ENCODE peak calls at places on chromosomes 12 and 14, in seven cellular contexts. A is NCI-H1092 treated with DMSO at 0.1 percent for 48 hours; N is stimulated activated CD4-positive, alpha-beta T cell treated with anti-CD3 and anti-CD28 coated beads, TNF-alpha, amount 100 ng/mL, for 48 hours; P is B cell; H is HFFc6; B is stimulated activated CD8-positive, alpha-beta memory T cell treated with anti-CD3 and anti-CD28 coated beads, Interleukin-4, amount 100 ng/mL, for 4 hours; V is dermis blood vessel endothelial cell. E is an unnamed sample.

GRCh38 chr12:47942327-47943230 is 20.8 kb upstream of the TMEM106C start:
- DNase-seq in H (no peak), V (peak), A (peak), B (no peak), N (peak), P (peak), E (no peak)

GRCh38 chr12:4307593-4308333 is 13.2 kb upstream of the TIGAR start:
- DNase-seq in V (peak), A (peak), N (no peak), B (no peak), P (peak), H (peak), E (peak)

GRCh38 chr12:72053604-72054003 is 115.0 kb downstream of the TPH2 start:
- DNase-seq in B (no peak), H (no peak), A (no peak), V (no peak), P (no peak), N (no peak), E (no peak)

GRCh38 chr14:61620130-61620946 is 75.0 kb upstream of the HIF1A start:
- DNase-seq in V (peak), H (peak), B (no peak), P (no peak), A (no peak), N (peak), E (no peak)

GRCh38 chr12:54560374-54560858 is 11.0 kb downstream of the PDE1B start:
- DNase-seq in P (peak), B (peak), A (peak), N (peak), H (peak), V (peak), E (no peak)

GRCh38 chr12:26281320-26281719 is 85.9 kb downstream of the SSPN start:
- DNase-seq in N (no peak), B (no peak), V (no peak), P (no peak), H (no peak), A (no peak), E (no peak)

GRCh38 chr14:65808390-65808789 is 395.9 kb downstream of the FUT8 start:
- DNase-seq in P (no peak), N (no peak), A (no peak), V (no peak), H (no peak), B (no peak), E (no peak)

GRCh38 chr14:99876406-99876805 is 83.2 kb downstream of the EML1 start:
- DNase-seq in A (no peak), B (no peak), V (no peak), N (no peak), P (no peak), H (no peak), E (no peak)

GRCh38 chr12:112381421-112381897 is 772 bp downstream of the HECTD4 start:
- DNase-seq in N (no peak), A (peak), V (peak), H (no peak), B (no peak), P (peak), E (no peak)

GRCh38 chr12:118061011-118061875 is at the start of gene WSB2:
- DNase-seq in B (peak), N (peak), A (peak), H (no peak), P (peak), V (peak), E (no peak)

GRCh38 chr12:126883737-126884136 is 1383.2 kb upstream of the TMEM132C start:
- DNase-seq in H (no peak), P (no peak), N (no peak), B (no peak), V (no peak), A (no peak), E (no peak)

GRCh38 chr14:100434911-100435455 is 111.8 kb downstream of the SLC25A47 start:
- DNase-seq in N (no peak), H (no peak), V (no peak), P (no peak), A (no peak), B (no peak), E (no peak)

GRCh38 chr14:68873379-68873778 is 80.5 kb upstream of the ZFP36L1 start:
- DNase-seq in A (no peak), P (no peak), N (no peak), H (no peak), V (no peak), B (no peak), E (no peak)

GRCh38 chr12:110102255-110102654 is 21.9 kb upstream of the IFT81 start:
- DNase-seq in B (no peak), N (peak), P (peak), H (peak), V (peak), A (peak), E (no peak)

GRCh38 chr12:53120685-53121525 is 17.6 kb downstream of the SOAT2 start:
- DNase-seq in V (no peak), H (no peak), N (no peak), A (no peak), B (no peak), P (no peak), E (no peak)

GRCh38 chr14:58947816-58948440 is 240.5 kb upstream of the DAAM1 start:
- DNase-seq in P (no peak), B (no peak), A (no peak), H (no peak), N (no peak), V (peak), E (no peak)

E was measured in kidney epithelial cell.